ENCODE peak calls at places on chromosomes 6 and 20, in five cellular contexts. Y is epithelial cell of proximal tubule, L is mucosa of descending colon, D is AG04449, V is heart left ventricle. E is an unnamed sample.

GRCh38 chr6:113860165-113860955 is 3.2 kb downstream of the MARCKS start:
- DNase-seq in Y (no peak), L (peak; percentile 44), D (no peak), V (peak; percentile 67), E (no peak)

GRCh38 chr20:313948-314347 is 11.4 kb upstream of the SOX12 start:
- DNase-seq in Y (no peak), L (no peak), D (no peak), V (no peak), E (peak; percentile 73)

GRCh38 chr20:61161649-61162210 is 90.3 kb upstream of the CDH4 start:
- DNase-seq in Y (no peak), L (no peak), D (no peak), V (no peak), E (peak; percentile 18)

GRCh38 chr20:10453241-10453640 is 18.1 kb downstream of the SLX4IP start:
- DNase-seq in Y (no peak), L (peak; percentile 37), D (no peak), V (no peak), E (no peak)

GRCh38 chr6:154555075-154555677 is 44.7 kb upstream of the CNKSR3 start:
- DNase-seq in Y (peak; percentile 95), L (peak; percentile 51), D (no peak), V (no peak), E (peak; percentile 57)

GRCh38 chr20:42074944-42075343 is 456.8 kb upstream of the CHD6 start:
- DNase-seq in Y (no peak), L (peak; percentile 7), D (no peak), V (no peak), E (no peak)

GRCh38 chr6:15430181-15430580 is 184.3 kb downstream of the JARID2 start:
- DNase-seq in Y (no peak), L (no peak), D (no peak), V (no peak), E (no peak)

GRCh38 chr6:35486005-35486925 is 10.6 kb downstream of the TEAD3 start:
- DNase-seq in Y (no peak), L (peak; percentile 89), D (no peak), V (peak; percentile 74), E (no peak)

GRCh38 chr20:51531141-51531710 is 11.3 kb downstream of the NFATC2 start:
- DNase-seq in Y (no peak), L (no peak), D (no peak), V (no peak), E (no peak)

GRCh38 chr6:161169060-161169459 is 104.8 kb downstream of the AGPAT4 start:
- DNase-seq in Y (no peak), L (no peak), D (no peak), V (no peak), E (no peak)

GRCh38 chr6:126643352-126643751 is 303.4 kb downstream of the CENPW start:
- DNase-seq in Y (no peak), L (no peak), D (no peak), V (peak; percentile 44), E (no peak)

GRCh38 chr6:42278131-42278853 is 60.6 kb upstream of the MRPS10 start:
- DNase-seq in Y (no peak), L (no peak), D (no peak), V (no peak), E (no peak)

GRCh38 chr6:101003075-101003474 is 121.9 kb upstream of the ASCC3 start:
- DNase-seq in Y (no peak), L (no peak), D (no peak), V (no peak), E (no peak)

GRCh38 chr20:46568570-46569129 is 18.2 kb upstream of the OCSTAMP start:
- DNase-seq in Y (no peak), L (peak; percentile 71), D (no peak), V (peak; percentile 92), E (peak; percentile 47)

GRCh38 chr6:15021074-15021473 is 224.8 kb upstream of the JARID2 start:
- DNase-seq in Y (no peak), L (no peak), D (no peak), V (no peak), E (no peak)

GRCh38 chr6:5998741-5999687 is 7.7 kb downstream of the NRN1 start:
- DNase-seq in Y (no peak), L (peak; percentile 28), D (no peak), V (peak; percentile 81), E (no peak)

GRCh38 chr6:98832282-98833100 is 1.9 kb upstream of the POU3F2 start:
- DNase-seq in Y (no peak), L (no peak), D (peak; percentile 10), V (no peak), E (peak; percentile 76)

GRCh38 chr20:62201173-62202082 is 18.6 kb downstream of the MTG2 start:
- DNase-seq in Y (no peak), L (no peak), D (no peak), V (no peak), E (no peak)

GRCh38 chr20:49136817-49137571 is 51.1 kb downstream of the STAU1 start:
- DNase-seq in Y (no peak), L (no peak), D (no peak), V (no peak), E (no peak)

GRCh38 chr6:32271427-32271826 is 47.6 kb upstream of the NOTCH4 start:
- DNase-seq in Y (no peak), L (peak; percentile 2), D (no peak), V (no peak), E (no peak)

GRCh38 chr6:108707328-108707976 is 140.8 kb upstream of the ARMC2 start:
- DNase-seq in Y (peak; percentile 45), L (peak; percentile 79), D (no peak), V (no peak), E (no peak)

GRCh38 chr6:149923327-149923986 is 536 bp upstream of the RAET1G start:
- DNase-seq in Y (no peak), L (no peak), D (no peak), V (no peak), E (no peak)

GRCh38 chr20:32333988-32334885 is 23.9 kb upstream of the ASXL1 start:
- DNase-seq in Y (no peak), L (peak; percentile 72), D (no peak), V (peak; percentile 83), E (no peak)

GRCh38 chr6:129133770-129134192 is 250.8 kb downstream of the LAMA2 start:
- DNase-seq in Y (no peak), L (no peak), D (no peak), V (no peak), E (no peak)

GRCh38 chr6:45663181-45664180 is 285.7 kb upstream of the SUPT3H start:
- DNase-seq in Y (no peak), L (peak; percentile 17), D (no peak), V (peak; percentile 71), E (no peak)

GRCh38 chr6:90610671-90611542 is 24.0 kb upstream of the MAP3K7 start:
- DNase-seq in Y (no peak), L (no peak), D (no peak), V (peak; percentile 76), E (no peak)

GRCh38 chr6:5869261-5869660 is 137.5 kb downstream of the NRN1 start:
- DNase-seq in Y (no peak), L (no peak), D (no peak), V (no peak), E (no peak)

GRCh38 chr6:122947355-122947754 is 48.7 kb upstream of the CLVS2 start:
- DNase-seq in Y (no peak), L (no peak), D (no peak), V (no peak), E (no peak)

GRCh38 chr6:143514996-143515760 is 3.7 kb upstream of the FUCA2 start:
- DNase-seq in Y (no peak), L (no peak), D (no peak), V (peak; percentile 73), E (no peak)

GRCh38 chr6:7108196-7108963 is 619 bp downstream of the RREB1 start:
- DNase-seq in Y (no peak), L (peak; percentile 74), D (no peak), V (peak; percentile 85), E (peak; percentile 42)

GRCh38 chr6:38100380-38100779 is 280.9 kb downstream of the ZFAND3 start:
- DNase-seq in Y (no peak), L (no peak), D (no peak), V (no peak), E (no peak)

GRCh38 chr6:56891754-56892153 is 63.2 kb upstream of the BEND6 start:
- DNase-seq in Y (no peak), L (no peak), D (no peak), V (no peak), E (peak; percentile 44)

GRCh38 chr20:64041781-64042771 is 6.1 kb downstream of the C20orf204 start:
- DNase-seq in Y (no peak), L (no peak), D (no peak), V (no peak), E (no peak)

GRCh38 chr6:114323784-114324183 is 19.0 kb downstream of the HS3ST5 start:
- DNase-seq in Y (no peak), L (no peak), D (no peak), V (no peak), E (no peak)

GRCh38 chr6:29967379-29968010 is 25.2 kb downstream of the HLA-A start:
- DNase-seq in Y (no peak), L (peak; percentile 90), D (no peak), V (no peak), E (no peak)

GRCh38 chr6:150535151-150535816 is 64.4 kb upstream of the PLEKHG1 start:
- DNase-seq in Y (no peak), L (no peak), D (no peak), V (no peak), E (no peak)

DNA sequence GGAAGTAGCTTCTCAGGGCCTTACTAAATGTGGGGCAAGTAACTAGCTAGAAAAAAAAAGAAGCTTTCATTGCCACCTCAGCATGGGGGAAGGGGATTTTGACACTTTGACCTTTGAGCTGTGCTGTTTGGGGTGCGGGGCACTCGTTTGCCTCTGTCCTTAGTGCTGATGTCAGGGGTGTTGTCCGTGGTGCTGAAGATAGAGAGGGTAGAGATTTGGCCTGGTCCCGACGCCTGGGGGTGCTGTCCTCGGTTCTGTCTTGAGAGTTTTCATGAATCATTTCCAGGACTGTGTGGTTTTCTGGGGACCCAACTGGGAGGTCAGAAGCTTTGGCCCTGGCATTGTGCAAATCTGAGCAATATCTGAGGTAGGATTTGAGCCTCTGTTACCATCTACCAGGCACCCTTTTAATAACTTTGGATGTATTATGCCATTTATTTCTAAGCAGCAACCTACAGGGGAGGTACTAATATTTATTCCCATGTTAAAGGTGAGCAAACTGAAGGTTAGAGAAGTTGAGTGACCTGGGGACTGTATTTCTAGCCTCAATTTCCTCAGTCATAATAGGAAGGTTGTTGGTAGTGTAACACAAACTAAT is 78.0 kb downstream of the DLGAP4 start:
- DNase-seq in Y (no peak), L (peak; percentile 44), D (no peak), V (no peak), E (peak; percentile 20)
- TF ChIP-seq CTCF in Y (peak; percentile 35), L (no peak), D (peak; percentile 5), V (no peak), E (peak; percentile 29)

DNA sequence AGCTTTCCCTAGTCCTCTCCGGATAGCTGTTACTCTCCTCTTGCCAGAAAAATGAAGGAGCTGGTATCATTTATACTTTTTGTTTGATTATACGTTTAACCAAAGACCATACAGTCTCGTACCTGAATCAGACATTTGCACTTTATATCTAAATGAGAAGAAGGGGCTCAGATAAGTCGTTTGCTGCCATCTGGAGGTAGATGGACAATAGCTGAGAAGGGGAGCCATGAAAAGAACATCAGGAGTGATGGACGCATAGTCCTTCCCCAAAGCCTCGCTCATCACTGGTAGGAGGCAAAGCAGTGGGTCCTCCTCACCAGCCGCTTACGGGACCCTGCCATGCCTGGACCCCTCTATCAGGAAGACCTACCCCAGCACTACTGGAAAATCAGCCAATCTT is 45.4 kb downstream of the RPF2 start:
- DNase-seq in Y (no peak), L (no peak), D (no peak), V (no peak), E (no peak)
- TF ChIP-seq CTCF in Y (peak; percentile 25), L (no peak), D (no peak), V (no peak), E (no peak)

GRCh38 chr6:1062786-1063545 is 248.9 kb upstream of the FOXQ1 start:
- DNase-seq in Y (no peak), L (no peak), D (no peak), V (no peak), E (peak; percentile 0)
- TF ChIP-seq CTCF in Y (no peak), L (no peak), D (no peak), V (no peak), E (no peak)

GRCh38 chr6:1871936-1872335 is 262.2 kb downstream of the FOXC1 start:
- DNase-seq in Y (no peak), L (no peak), D (no peak), V (no peak), E (no peak)
- TF ChIP-seq CTCF in Y (no peak), L (no peak), D (no peak), V (no peak), E (no peak)

E was measured in HFFc6.